ENCODE peak calls at places on chromosomes 11 and 22, in six cellular contexts. H, V, B, X, L and I are unnamed samples.

GRCh38 chr11:33307984-33308383 is 50.8 kb downstream of the HIPK3 start:
- DNase-seq in X (no peak), H (no peak), V (no peak), B (no peak), L (no peak), I (no peak)

GRCh38 chr22:42269407-42270177 is 861 bp downstream of the TCF20 start:
- DNase-seq in X (peak), B (no peak), V (peak), H (peak), L (no peak), I (no peak)

GRCh38 chr11:67266424-67267187 is at the start of gene GRK2:
- DNase-seq in X (peak), B (peak), H (peak), V (peak), L (no peak), I (peak)

GRCh38 chr11:128506999-128507591 is 80.3 kb downstream of the ETS1 start:
- DNase-seq in H (no peak), V (peak), B (peak), X (no peak), L (peak), I (peak)

GRCh38 chr22:39428597-39429071 is 28.2 kb upstream of the MGAT3 start:
- DNase-seq in X (peak), H (no peak), B (no peak), L (no peak), V (no peak), I (no peak)

GRCh38 chr22:43883012-43883661 is 8.7 kb downstream of the PNPLA5 start:
- DNase-seq in L (no peak), B (peak), H (peak), V (no peak), X (peak), I (peak)

GRCh38 chr11:2904153-2905052 is 18.8 kb upstream of the CDKN1C start:
- DNase-seq in B (no peak), V (no peak), L (no peak), X (no peak), H (no peak), I (no peak)

GRCh38 chr11:125784678-125785077 is 3.2 kb upstream of the PATE3 start:
- DNase-seq in H (no peak), V (no peak), B (no peak), X (no peak), L (no peak), I (no peak)

GRCh38 chr11:488992-489391 is 18.1 kb downstream of the RNH1 start:
- DNase-seq in X (no peak), B (no peak), L (no peak), H (no peak), V (no peak), I (no peak)

GRCh38 chr22:28268845-28269244 is 349.8 kb upstream of the PITPNB start:
- DNase-seq in L (no peak), V (peak), B (no peak), H (no peak), X (no peak), I (no peak)

GRCh38 chr11:69450064-69450856 is 31.2 kb upstream of the LINC01488 start:
- DNase-seq in B (no peak), V (peak), X (no peak), H (no peak), L (no peak), I (no peak)

GRCh38 chr11:132648841-132649240 is 883.5 kb downstream of the OPCML start:
- DNase-seq in L (no peak), H (no peak), B (peak), V (no peak), X (no peak), I (no peak)

GRCh38 chr22:37546436-37547248 is 13.6 kb upstream of the CDC42EP1 start:
- DNase-seq in L (no peak), B (peak), X (no peak), H (no peak), V (peak), I (peak)

DNA sequence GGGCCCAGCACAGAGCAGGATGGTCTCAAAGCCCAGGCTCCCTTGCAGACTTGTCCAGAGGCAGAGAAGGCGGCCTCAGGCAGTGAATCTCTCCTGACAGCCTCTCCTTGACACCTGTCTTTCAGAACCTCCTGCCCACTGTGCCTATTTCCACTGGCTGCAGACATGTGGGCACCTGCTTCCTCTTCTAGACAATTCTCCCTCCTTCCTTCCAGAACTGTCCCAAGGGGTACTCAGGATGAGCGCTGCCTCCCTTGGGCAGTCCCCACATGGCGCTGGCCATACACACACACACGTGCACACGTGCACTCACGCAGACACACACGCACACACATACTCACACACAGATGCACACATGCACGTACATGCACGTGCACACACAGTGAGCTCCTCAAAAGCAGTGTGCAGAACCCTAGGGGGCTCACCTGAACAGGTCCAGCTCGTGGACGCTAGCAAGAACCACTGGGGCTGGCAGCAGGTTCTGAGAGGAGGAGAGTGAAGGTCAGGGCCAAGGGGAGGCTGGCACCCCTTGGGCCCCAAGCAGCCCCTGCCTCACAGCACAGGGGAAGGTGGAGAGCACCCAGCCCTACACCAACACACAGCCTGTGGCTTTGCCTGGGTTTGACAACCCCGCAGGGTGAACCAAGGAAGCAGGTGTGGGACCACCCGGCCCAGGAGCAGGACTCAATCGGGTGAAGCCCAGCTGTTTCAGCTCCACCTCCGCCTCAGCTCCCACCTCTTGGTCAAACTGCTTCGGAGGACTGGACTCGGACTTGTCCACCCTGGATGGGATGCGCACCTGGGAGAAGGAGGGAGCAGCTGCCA is 8.1 kb upstream of the PLXNB2 start:
- DNase-seq in H (no peak), L (no peak), X (no peak), B (no peak), V (no peak), I (no peak)
- TF ChIP-seq POLR2A in H (no peak), L (no peak), X (no peak), B (no peak), V (no peak), I (no peak)

GRCh38 chr11:65445101-65445603 is 22.6 kb downstream of the NEAT1 start:
- DNase-seq in B (peak), V (no peak), H (no peak), X (no peak), L (no peak), I (no peak)
- TF ChIP-seq POLR2A in B (peak), V (no peak), H (no peak), X (no peak), L (no peak), I (no peak)

GRCh38 chr11:111347002-111347722 is 31.9 kb downstream of the POU2AF1 start:
- DNase-seq in V (peak), L (no peak), B (no peak), X (no peak), H (no peak), I (no peak)
- TF ChIP-seq POLR2A in V (no peak), L (no peak), B (no peak), X (no peak), H (no peak), I (no peak)

GRCh38 chr11:113193894-113194293 is 120.5 kb upstream of the TTC12 start:
- DNase-seq in H (no peak), B (no peak), V (no peak), X (no peak), L (no peak), I (peak)
- TF ChIP-seq POLR2A in H (no peak), B (no peak), V (no peak), X (no peak), L (no peak), I (no peak)

GRCh38 chr11:59266491-59266890 is 53.8 kb upstream of the MPEG1 start:
- DNase-seq in L (no peak), X (no peak), H (no peak), V (no peak), B (no peak), I (no peak)
- TF ChIP-seq POLR2A in L (no peak), X (no peak), H (no peak), V (no peak), B (no peak), I (no peak)

DNA sequence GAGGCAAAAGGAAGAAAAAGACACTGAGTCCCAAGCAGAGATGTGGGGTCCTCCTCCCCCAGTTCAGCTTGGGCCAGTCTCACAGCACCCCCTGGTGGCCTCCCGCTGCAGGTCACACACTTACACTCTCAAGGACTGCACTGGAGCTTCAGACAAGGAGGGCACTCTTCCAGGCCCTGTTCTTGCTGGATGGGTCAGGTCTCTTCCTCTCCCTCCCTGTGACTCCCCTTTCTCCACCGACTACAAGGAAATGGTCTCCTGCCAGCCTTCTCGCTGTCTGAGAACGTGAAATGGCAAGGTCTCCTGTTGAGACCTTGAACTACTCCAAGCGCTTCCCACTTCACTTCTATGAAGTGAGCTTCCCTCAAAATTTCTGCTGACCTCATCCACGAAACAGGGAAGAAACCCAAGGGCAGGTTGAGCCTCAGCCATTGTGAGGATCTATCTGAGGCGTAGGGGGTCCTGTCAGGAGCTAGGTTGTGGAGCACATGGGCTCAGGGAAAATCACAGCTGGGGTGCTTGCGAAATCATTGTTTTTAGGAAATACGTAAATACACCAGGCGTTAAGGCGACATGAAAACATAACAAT is 11.2 kb upstream of the IGLL1 start:
- DNase-seq in B (peak), V (peak), X (peak), L (no peak), H (peak), I (peak)
- TF ChIP-seq POLR2A in B (no peak), V (no peak), X (no peak), L (no peak), H (no peak), I (no peak)

GRCh38 chr22:19503869-19504268 is 20.3 kb downstream of the CLDN5 start:
- DNase-seq in X (no peak), B (no peak), V (no peak), L (no peak), H (peak), I (no peak)
- TF ChIP-seq POLR2A in X (no peak), B (no peak), V (no peak), L (no peak), H (no peak), I (no peak)

GRCh38 chr11:62775646-62776045 is 4.5 kb downstream of the TAF6L start:
- DNase-seq in V (no peak), H (no peak), L (no peak), X (no peak), B (no peak), I (no peak)

GRCh38 chr11:62774407-62774806 is 3.2 kb downstream of the TAF6L start:
- DNase-seq in B (no peak), H (no peak), L (no peak), X (no peak), V (no peak), I (no peak)

GRCh38 chr11:62770778-62771143 is 435 bp upstream of the TAF6L start:
- DNase-seq in X (peak), L (no peak), H (no peak), B (no peak), V (peak), I (peak)

DNA sequence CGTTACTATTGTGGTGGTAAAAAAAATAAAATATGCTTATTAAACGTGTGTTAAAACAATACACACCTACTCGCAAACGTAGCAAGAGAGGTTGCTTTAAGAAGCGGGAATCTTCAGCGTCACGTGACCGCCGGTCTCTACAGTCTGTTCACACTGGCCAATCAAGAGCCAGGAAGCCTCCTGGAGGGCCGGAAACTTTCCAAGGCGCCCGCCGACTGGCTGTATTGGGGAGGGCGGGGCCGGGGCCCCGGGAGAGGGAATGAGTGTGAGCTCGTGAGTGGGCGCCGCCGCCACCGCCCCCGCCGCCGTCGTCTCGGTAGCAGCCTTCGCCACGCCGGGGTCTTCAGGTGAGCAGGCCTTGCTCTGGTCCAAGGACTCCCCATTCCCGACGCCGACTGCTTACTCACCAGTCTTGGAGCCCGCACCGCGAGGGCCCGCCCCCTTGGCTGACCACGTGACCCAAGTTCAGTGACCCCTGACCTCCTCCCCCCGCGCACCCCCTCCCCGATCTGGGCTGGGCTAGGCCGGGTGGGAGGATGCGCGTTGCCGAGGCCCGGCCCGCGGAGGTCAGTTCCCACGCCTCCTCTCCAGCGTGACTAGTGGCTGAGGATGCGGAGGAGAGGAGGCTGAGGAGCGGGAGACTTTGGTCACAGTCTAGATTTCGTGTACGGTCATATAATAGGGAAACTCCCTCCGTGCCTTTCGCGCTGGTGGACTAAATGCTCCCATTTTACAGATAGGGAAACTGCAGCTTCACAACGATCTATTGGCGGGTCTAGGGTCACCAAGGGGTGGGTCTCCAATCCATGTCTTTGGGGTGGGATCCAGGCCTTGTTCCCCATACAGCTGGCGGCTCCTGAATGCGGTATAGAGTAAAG is at the start of gene TAF6L:
- DNase-seq in L (peak), H (peak), B (peak), X (peak), V (peak), I (peak)
- TF ChIP-seq POLR2A in L (peak), H (peak), B (peak), X (no peak), V (peak), I (peak)